ENCODE peak calls at places on chromosomes 4 and X, in five cellular contexts. S is Panc1; I is CD8-positive, alpha-beta memory T cell; H is colonic mucosa; Q is heart left ventricle. B is an unnamed sample. For H3K9me3, the result is how much of the 10 kb centered on the place peaks cover.

GRCh38 chr4:2741626-2742025 is 14.5 kb downstream of the TNIP2 start:
- DNase-seq in Q (peak), S (no peak), I (no peak), H (no peak), B (peak)

GRCh38 chrX:27674491-27674890 is 84.3 kb downstream of the DCAF8L2 start:
- DNase-seq in H (no peak), Q (no peak), I (no peak), S (no peak), B (no peak)

GRCh38 chr4:55951191-55951922 is 2.6 kb downstream of the CEP135 start:
- DNase-seq in S (no peak), Q (no peak), H (no peak), I (no peak), B (no peak)

GRCh38 chr4:1767058-1767769 is 25.9 kb upstream of the FGFR3 start:
- DNase-seq in I (no peak), H (no peak), Q (no peak), S (no peak), B (no peak)

GRCh38 chr4:139922625-139923024 is 231.4 kb downstream of the MAML3 start:
- DNase-seq in I (no peak), Q (peak), H (no peak), S (no peak), B (no peak)

GRCh38 chr4:140686799-140687198 is 69.4 kb downstream of the TBC1D9 start:
- DNase-seq in I (no peak), H (no peak), Q (no peak), S (no peak), B (no peak)

GRCh38 chr4:7158991-7159390 is 33.3 kb upstream of the SORCS2 start:
- DNase-seq in S (no peak), H (peak), Q (peak), I (no peak), B (peak)

GRCh38 chr4:2808001-2808400 is 15.1 kb downstream of the SH3BP2 start:
- DNase-seq in Q (no peak), I (no peak), S (no peak), H (no peak), B (no peak)

GRCh38 chrX:135985123-135985973 is at the start of gene SLC9A6:
- DNase-seq in Q (peak), H (peak), I (peak), S (no peak), B (peak)

GRCh38 chrX:68594769-68595168 is 52.7 kb upstream of the STARD8 start:
- DNase-seq in S (no peak), Q (no peak), I (no peak), H (no peak), B (no peak)

GRCh38 chrX:68292471-68292870 is 140.8 kb downstream of the OPHN1 start:
- DNase-seq in Q (no peak), S (no peak), H (no peak), I (no peak), B (no peak)

GRCh38 chrX:69024931-69025330 is 140.3 kb downstream of the PJA1 start:
- DNase-seq in Q (peak), S (no peak), I (no peak), H (peak), B (peak)

GRCh38 chr4:79831119-79831528 is 241.9 kb downstream of the ANTXR2 start:
- DNase-seq in H (no peak), Q (no peak), I (no peak), S (no peak), B (no peak)

GRCh38 chr4:137663376-137664054 is 131.2 kb upstream of the PCDH18 start:
- DNase-seq in I (no peak), Q (no peak), H (no peak), S (no peak), B (no peak)

DNA sequence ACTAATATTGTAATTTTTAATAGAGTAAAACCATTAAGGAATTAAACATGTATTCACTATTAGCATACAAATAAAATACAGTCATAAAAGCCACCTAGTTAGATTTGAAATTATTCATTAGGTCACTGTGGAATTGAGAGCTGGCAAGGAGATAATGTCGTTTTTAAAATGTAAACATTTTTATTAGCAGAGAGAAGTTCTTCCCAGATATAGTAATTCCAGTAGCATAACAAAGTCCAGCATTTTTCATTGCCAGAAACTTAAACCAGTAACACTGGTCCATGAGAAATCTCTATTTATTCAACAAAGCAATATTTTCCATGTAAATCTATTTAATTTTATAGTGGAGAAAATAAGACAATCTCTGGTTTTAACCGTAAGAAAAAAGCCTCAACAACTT is 17.5 kb downstream of the ENOX2 start:
- DNase-seq in I (no peak), Q (no peak), H (no peak), S (no peak), B (no peak)
- H3K4me3 ChIP-seq in I (no peak), Q (no peak), H (no peak), S (no peak), B (no peak)

DNA sequence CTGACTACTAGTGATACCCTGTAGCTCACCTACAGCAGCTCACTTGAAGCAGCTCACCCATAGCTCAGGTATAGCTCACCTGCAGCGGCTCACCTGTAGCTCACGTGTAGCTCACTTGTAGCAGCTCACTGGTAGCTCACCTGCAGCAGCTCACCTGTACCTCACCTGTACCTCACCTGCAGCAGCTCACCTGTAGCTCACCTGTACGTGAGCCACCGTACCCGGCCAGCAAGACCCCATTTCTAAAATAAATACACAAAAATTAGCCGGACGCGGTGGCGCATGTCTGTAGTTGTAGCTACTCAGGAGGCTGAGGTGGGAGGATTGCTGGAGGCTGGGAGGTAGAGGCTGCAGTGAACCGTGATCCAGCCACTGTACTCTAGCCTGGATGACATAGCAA is 30.6 kb downstream of the SHOX start:
- DNase-seq in H (no peak), Q (no peak), S (no peak), I (no peak), B (no peak)
- H3K9me3 ChIP-seq in H (under half), Q (under half), S (under half), I (under half), B (under half)

GRCh38 chrX:102832661-102833060 is 104.4 kb upstream of the RAB40AL start:
- DNase-seq in Q (no peak), I (no peak), H (no peak), S (no peak), B (no peak)
- H3K27ac ChIP-seq in Q (no peak), I (no peak), H (no peak), S (no peak), B (no peak)

GRCh38 chrX:123185714-123186113 is 1.6 kb downstream of the GRIA3 start:
- DNase-seq in H (no peak), I (no peak), S (no peak), Q (no peak), B (no peak)

GRCh38 chrX:123184858-123185251 is 777 bp downstream of the GRIA3 start:
- DNase-seq in S (no peak), H (peak), Q (peak), I (no peak), B (peak)

GRCh38 chrX:123186796-123187195 is 2.7 kb downstream of the GRIA3 start:
- DNase-seq in H (no peak), Q (no peak), S (no peak), I (no peak), B (no peak)

GRCh38 chrX:123181515-123181914 is 2.6 kb upstream of the GRIA3 start:
- DNase-seq in H (no peak), I (no peak), S (no peak), Q (no peak), B (no peak)

DNA sequence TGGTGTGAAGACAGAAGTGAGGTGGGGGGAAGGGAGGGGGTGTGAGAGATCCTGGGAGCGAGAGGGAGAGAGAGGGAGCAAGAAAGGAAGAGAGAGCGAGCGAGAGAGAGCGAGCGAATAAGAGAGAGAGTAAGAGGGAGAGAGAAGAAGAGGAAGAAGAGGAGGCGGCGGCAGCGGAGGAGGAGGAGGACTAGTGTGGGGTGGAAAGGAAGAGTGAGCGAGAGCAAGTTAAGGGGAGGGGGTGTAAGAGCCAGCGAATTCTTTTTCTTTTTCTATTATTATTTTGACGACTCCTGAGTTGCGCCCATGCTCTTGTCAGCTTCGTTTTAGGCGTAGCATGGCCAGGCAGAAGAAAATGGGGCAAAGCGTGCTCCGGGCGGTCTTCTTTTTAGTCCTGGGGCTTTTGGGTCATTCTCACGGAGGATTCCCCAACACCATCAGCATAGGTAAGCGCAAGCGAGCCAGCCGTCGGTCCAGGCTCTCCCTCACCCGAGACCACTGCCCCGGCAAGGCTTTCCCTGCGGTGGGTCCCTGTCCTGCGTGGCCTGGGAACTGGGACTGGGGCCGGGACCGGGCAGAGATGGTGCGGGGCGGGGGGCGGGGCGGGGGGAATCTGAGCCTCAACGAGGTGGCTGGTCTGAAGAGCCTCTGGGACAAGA is at the start of gene GRIA3:
- DNase-seq in S (no peak), Q (no peak), H (no peak), I (no peak), B (peak)
- H3K4me3 ChIP-seq in S (no peak), Q (peak), H (peak), I (no peak), B (peak)